ENCODE peak calls at places on chromosomes 5 and 9, in seven cellular contexts. U is neural progenitor cell, R is GM20000, Z is coronary artery, I is cardiac fibroblast, D is OCI-LY7, W is H9. L is an unnamed sample.

GRCh38 chr5:14440598-14441401 is 140.8 kb upstream of the OTULINL start:
- DNase-seq in U (peak; percentile 87), R (no peak), Z (peak; percentile 82), I (peak; percentile 95), D (no peak), W (no peak), L (no peak)

GRCh38 chr9:121307976-121308375 is 40.0 kb downstream of the GSN start:
- DNase-seq in U (no peak), R (no peak), Z (no peak), I (no peak), D (no peak), W (no peak), L (no peak)

GRCh38 chr9:107749787-107750444 is 260.3 kb upstream of the KLF4 start:
- DNase-seq in U (peak; percentile 66), R (no peak), Z (peak; percentile 96), I (peak; percentile 94), D (no peak), W (peak; percentile 79), L (no peak)

GRCh38 chr5:82160948-82161347 is 117.2 kb downstream of the RPS23 start:
- DNase-seq in U (peak; percentile 22), R (no peak), Z (no peak), I (no peak), D (no peak), W (no peak), L (no peak)

GRCh38 chr9:114484854-114485443 is 20.3 kb downstream of the WHRN start:
- DNase-seq in U (no peak), R (peak; percentile 65), Z (no peak), I (peak; percentile 78), D (no peak), W (no peak), L (peak; percentile 72)

GRCh38 chr9:137679695-137680305 is 61.0 kb downstream of the EHMT1 start:
- DNase-seq in U (no peak), R (no peak), Z (no peak), I (no peak), D (peak; percentile 68), W (no peak), L (no peak)

GRCh38 chr5:116521173-116521872 is 53.3 kb downstream of the SEMA6A start:
- DNase-seq in U (no peak), R (no peak), Z (no peak), I (peak; percentile 17), D (no peak), W (no peak), L (no peak)

GRCh38 chr9:14561929-14562386 is 131.3 kb downstream of the ZDHHC21 start:
- DNase-seq in U (peak; percentile 53), R (no peak), Z (no peak), I (no peak), D (no peak), W (peak; percentile 62), L (no peak)

GRCh38 chr9:6384732-6385131 is 28.3 kb upstream of the UHRF2 start:
- DNase-seq in U (no peak), R (no peak), Z (no peak), I (peak; percentile 6), D (peak; percentile 31), W (peak; percentile 39), L (no peak)

GRCh38 chr5:1564182-1564748 is 40.5 kb upstream of the LPCAT1 start:
- DNase-seq in U (no peak), R (no peak), Z (no peak), I (peak; percentile 76), D (no peak), W (no peak), L (no peak)

GRCh38 chr5:1936413-1936812 is 53.7 kb upstream of the IRX4 start:
- DNase-seq in U (no peak), R (no peak), Z (no peak), I (no peak), D (no peak), W (peak; percentile 23), L (no peak)

GRCh38 chr9:128191406-128192046 is at the start of gene CIZ1:
- DNase-seq in U (peak; percentile 90), R (peak; percentile 98), Z (peak; percentile 83), I (peak; percentile 77), D (peak; percentile 89), W (peak; percentile 75), L (peak; percentile 76)

GRCh38 chr9:14214693-14215092 is 99.2 kb downstream of the NFIB start:
- DNase-seq in U (no peak), R (no peak), Z (no peak), I (no peak), D (no peak), W (no peak), L (no peak)

GRCh38 chr5:11791777-11792176 is 112.5 kb downstream of the CTNND2 start:
- DNase-seq in U (no peak), R (no peak), Z (no peak), I (no peak), D (no peak), W (no peak), L (no peak)

GRCh38 chr5:142820447-142820846 is 50.3 kb downstream of the ARHGAP26 start:
- DNase-seq in U (no peak), R (no peak), Z (no peak), I (no peak), D (no peak), W (no peak), L (no peak)

GRCh38 chr9:105647595-105648349 is 14.5 kb upstream of the TAL2 start:
- DNase-seq in U (peak; percentile 34), R (no peak), Z (no peak), I (no peak), D (no peak), W (peak; percentile 51), L (no peak)

GRCh38 chr9:7906783-7907182 is 107.2 kb upstream of the DMAC1 start:
- DNase-seq in U (no peak), R (no peak), Z (no peak), I (no peak), D (no peak), W (no peak), L (no peak)

GRCh38 chr5:141558150-141558549 is 60.6 kb downstream of the DIAPH1 start:
- DNase-seq in U (no peak), R (no peak), Z (no peak), I (peak; percentile 72), D (no peak), W (peak; percentile 32), L (no peak)

GRCh38 chr9:93228030-93228429 is 44.1 kb downstream of the WNK2 start:
- DNase-seq in U (no peak), R (no peak), Z (no peak), I (no peak), D (no peak), W (no peak), L (no peak)

GRCh38 chr9:117926031-117926655 is 221.9 kb downstream of the TLR4 start:
- DNase-seq in U (peak; percentile 13), R (no peak), Z (no peak), I (no peak), D (no peak), W (no peak), L (no peak)

GRCh38 chr9:22147818-22148573 is 138.9 kb upstream of the CDKN2B start:
- DNase-seq in U (no peak), R (no peak), Z (no peak), I (peak; percentile 93), D (no peak), W (no peak), L (peak; percentile 47)

GRCh38 chr5:77326142-77326541 is 115.7 kb downstream of the PDE8B start:
- DNase-seq in U (no peak), R (no peak), Z (no peak), I (no peak), D (no peak), W (no peak), L (no peak)

GRCh38 chr5:156815988-156816599 is 34.0 kb upstream of the PPP1R2B start:
- DNase-seq in U (peak; percentile 64), R (peak; percentile 53), Z (no peak), I (peak; percentile 1), D (peak; percentile 61), W (peak; percentile 66), L (peak; percentile 61)
- TF ChIP-seq CTCF in U (peak; percentile 67), R (peak; percentile 37), Z (no peak), I (no peak), D (peak; percentile 88), W (peak; percentile 78), L (no peak)

DNA sequence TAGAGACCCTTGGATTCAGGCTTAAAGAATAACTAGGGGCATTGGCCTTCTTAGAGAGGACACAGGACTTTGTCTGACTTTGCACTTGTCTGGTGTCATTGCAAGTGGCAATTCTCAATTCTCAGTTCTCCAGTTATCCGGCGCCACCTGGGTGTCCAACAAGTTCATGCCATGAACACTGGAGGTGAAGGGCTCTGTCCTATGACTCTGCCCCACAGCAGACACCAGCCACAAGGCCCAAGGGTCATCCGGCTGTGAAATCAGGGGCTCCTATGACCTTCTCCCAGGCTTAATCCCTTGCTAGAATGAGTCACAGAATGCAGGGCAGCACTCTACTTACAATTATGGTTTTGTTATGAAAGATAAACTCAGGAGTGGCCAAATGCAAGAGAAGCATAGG is 391.9 kb downstream of the GADD45G start:
- DNase-seq in U (no peak), R (no peak), Z (no peak), I (no peak), D (peak; percentile 14), W (no peak), L (peak; percentile 26)
- TF ChIP-seq CTCF in U (no peak), R (no peak), Z (no peak), I (no peak), D (no peak), W (no peak), L (no peak)

GRCh38 chr9:134163374-134164196 is 779 bp downstream of the RNU6ATAC start:
- DNase-seq in U (peak; percentile 57), R (peak; percentile 70), Z (peak; percentile 86), I (peak; percentile 62), D (no peak), W (peak; percentile 56), L (peak; percentile 77)
- TF ChIP-seq CTCF in U (peak; percentile 19), R (no peak), Z (no peak), I (peak; percentile 49), D (no peak), W (peak; percentile 47), L (peak; percentile 65)

GRCh38 chr5:151205411-151205810 is 18.5 kb downstream of the CCDC69 start:
- DNase-seq in U (no peak), R (no peak), Z (no peak), I (no peak), D (no peak), W (no peak), L (no peak)

GRCh38 chr5:151204051-151204450 is 19.8 kb downstream of the CCDC69 start:
- DNase-seq in U (no peak), R (no peak), Z (no peak), I (no peak), D (no peak), W (no peak), L (no peak)

GRCh38 chr5:151213803-151214613 is 9.9 kb downstream of the CCDC69 start:
- DNase-seq in U (no peak), R (peak; percentile 89), Z (peak; percentile 84), I (peak; percentile 77), D (peak; percentile 97), W (peak; percentile 79), L (peak; percentile 94)

GRCh38 chr5:151212361-151212899 is 11.5 kb downstream of the CCDC69 start:
- DNase-seq in U (no peak), R (peak; percentile 22), Z (no peak), I (no peak), D (peak; percentile 58), W (no peak), L (no peak)

GRCh38 chr5:151208481-151208914 is 15.4 kb downstream of the CCDC69 start:
- DNase-seq in U (no peak), R (no peak), Z (no peak), I (no peak), D (no peak), W (no peak), L (peak; percentile 23)
- TF ChIP-seq CTCF in U (no peak), R (no peak), Z (no peak), I (no peak), D (no peak), W (no peak), L (no peak)